ENCODE peak calls at places on chromosomes 3 and 15, in six cellular contexts. Y is astrocyte of the spinal cord, J is HFF-Myc, T is choroid plexus epithelial cell, D is adrenal gland, V is brain microvascular endothelial cell. P is an unnamed sample.

GRCh38 chr3:133662256-133662773 is 574 bp upstream of the TOPBP1 start:
- DNase-seq in V (peak; percentile 28), D (no peak), J (no peak), Y (peak; percentile 21), T (peak; percentile 47), P (no peak)

GRCh38 chr3:161671141-161671540 is 174.5 kb downstream of the OTOL1 start:
- DNase-seq in V (no peak), J (no peak), D (no peak), T (no peak), Y (no peak), P (no peak)

GRCh38 chr3:43766672-43767465 is 76.1 kb downstream of the ABHD5 start:
- DNase-seq in J (no peak), D (no peak), T (peak; percentile 46), Y (peak; percentile 76), V (peak; percentile 34), P (no peak)

GRCh38 chr3:60316121-60316783 is 935.0 kb downstream of the FHIT start:
- DNase-seq in Y (peak; percentile 59), T (peak; percentile 61), V (no peak), D (no peak), J (no peak), P (no peak)

GRCh38 chr15:57472861-57473260 is 96.6 kb downstream of the CGNL1 start:
- DNase-seq in D (no peak), T (no peak), V (no peak), Y (no peak), J (no peak), P (no peak)

GRCh38 chr3:183306798-183307671 is 54.0 kb downstream of the B3GNT5 start:
- DNase-seq in Y (peak; percentile 85), V (peak; percentile 79), T (peak; percentile 77), D (peak; percentile 88), J (no peak), P (peak; percentile 36)

GRCh38 chr15:84684092-84684491 is 26.1 kb upstream of the NMB start:
- DNase-seq in T (peak; percentile 86), J (no peak), D (peak; percentile 36), V (peak; percentile 93), Y (peak; percentile 49), P (no peak)

GRCh38 chr3:94686208-94686607 is 623.3 kb downstream of the NSUN3 start:
- DNase-seq in J (no peak), D (no peak), T (no peak), Y (no peak), V (no peak), P (no peak)

GRCh38 chr3:183013857-183014256 is 33.5 kb upstream of the DCUN1D1 start:
- DNase-seq in D (no peak), V (no peak), T (no peak), Y (no peak), J (no peak), P (no peak)

GRCh38 chr3:117165611-117166051 is 456.1 kb downstream of the TUSC7 start:
- DNase-seq in D (no peak), V (no peak), J (no peak), Y (no peak), T (no peak), P (peak; percentile 57)

GRCh38 chr3:196996454-196997265 is 28.0 kb upstream of the PIGZ start:
- DNase-seq in V (no peak), D (no peak), J (no peak), Y (no peak), T (no peak), P (no peak)

GRCh38 chr15:33994005-33994615 is 25.8 kb downstream of the CHRM5 start:
- DNase-seq in J (no peak), D (no peak), V (peak; percentile 54), Y (peak; percentile 44), T (peak; percentile 79), P (peak; percentile 27)

GRCh38 chr15:20340931-20341661 is 200.5 kb downstream of the GOLGA6L6 start:
- DNase-seq in T (no peak), V (peak; percentile 36), D (peak; percentile 46), J (no peak), Y (peak; percentile 34), P (no peak)

GRCh38 chr3:3881050-3881449 is 81.8 kb downstream of the LRRN1 start:
- DNase-seq in V (no peak), J (no peak), Y (no peak), T (no peak), D (no peak), P (no peak)

GRCh38 chr15:78640840-78641733 is at the start of gene CHRNB4:
- DNase-seq in J (no peak), T (peak; percentile 35), V (no peak), Y (no peak), D (peak; percentile 48), P (no peak)

GRCh38 chr15:77784361-77785292 is 151.9 kb upstream of the LINGO1 start:
- DNase-seq in D (no peak), Y (no peak), V (peak; percentile 4), J (no peak), T (peak; percentile 19), P (no peak)

GRCh38 chr3:12194209-12194608 is 35.5 kb upstream of the TIMP4 start:
- DNase-seq in T (peak; percentile 94), Y (peak; percentile 93), J (peak; percentile 89), V (peak; percentile 48), D (no peak), P (peak; percentile 34)

DNA sequence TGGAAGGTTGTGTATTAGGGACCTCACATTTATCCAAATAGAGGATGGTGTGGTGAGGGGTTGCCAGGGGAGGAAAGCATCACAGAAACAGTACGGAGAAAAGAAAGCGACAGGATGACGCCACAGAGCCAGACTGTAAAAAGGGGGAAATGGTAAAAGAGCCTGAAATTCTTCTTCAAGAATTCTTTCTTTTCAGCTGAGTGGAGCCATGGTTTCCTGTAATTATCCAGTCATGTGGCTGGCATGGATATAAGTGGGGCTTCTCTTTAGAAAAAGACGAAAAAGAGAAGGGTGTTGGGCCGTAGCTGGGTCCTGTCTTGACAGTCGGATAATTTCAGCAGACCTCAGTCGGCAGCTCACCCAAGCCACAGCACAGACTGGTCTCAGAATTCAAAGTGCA is 24.5 kb upstream of the PSMD6 start:
- DNase-seq in J (no peak), Y (peak; percentile 39), D (no peak), V (no peak), T (no peak), P (peak; percentile 44)
- H3K4me3 ChIP-seq in J (no peak overlapping the region), Y (no peak overlapping the region), D (no peak overlapping the region), V (no peak overlapping the region), T (no peak overlapping the region), P (no peak overlapping the region)

GRCh38 chr15:44545934-44546802 is 9.2 kb downstream of the EIF3J start:
- DNase-seq in Y (peak; percentile 32), D (peak; percentile 41), T (peak; percentile 53), V (peak; percentile 29), J (no peak), P (no peak)

GRCh38 chr15:44536962-44537727 is at the start of gene EIF3J:
- DNase-seq in Y (peak; percentile 98), V (peak; percentile 94), T (peak; percentile 98), J (peak; percentile 86), D (peak; percentile 96), P (peak; percentile 96)

GRCh38 chr15:44536298-44536961 is 517 bp upstream of the EIF3J start:
- DNase-seq in T (peak; percentile 72), Y (no peak), V (no peak), J (peak; percentile 62), D (peak; percentile 88), P (peak; percentile 97)

GRCh38 chr15:44537728-44538240 is 837 bp downstream of the EIF3J start:
- DNase-seq in Y (peak; percentile 54), D (no peak), T (peak; percentile 47), J (no peak), V (peak; percentile 25), P (no peak)

GRCh38 chr15:44541282-44541958 is 4.5 kb downstream of the EIF3J start:
- DNase-seq in Y (peak; percentile 84), T (peak; percentile 94), J (no peak), D (no peak), V (peak; percentile 71), P (peak; percentile 79)
- H3K4me3 ChIP-seq in Y (no peak overlapping the region), T (no peak overlapping the region), J (peak overlapping the region; percentile 0), D (no peak overlapping the region), V (no peak overlapping the region), P (no peak overlapping the region)

GRCh38 chr3:141797819-141798405 is 34.7 kb downstream of the GRK7 start:
- DNase-seq in T (no peak), J (no peak), Y (no peak), D (peak; percentile 29), V (no peak), P (no peak)

GRCh38 chr3:141795719-141796435 is 32.7 kb downstream of the GRK7 start:
- DNase-seq in V (no peak), Y (peak; percentile 18), J (no peak), D (no peak), T (no peak), P (no peak)

GRCh38 chr3:141796436-141797166 is 33.4 kb downstream of the GRK7 start:
- DNase-seq in D (no peak), V (no peak), J (no peak), T (peak; percentile 83), Y (peak; percentile 73), P (no peak)

GRCh38 chr3:141798455-141798854 is 35.2 kb downstream of the GRK7 start:
- DNase-seq in D (peak; percentile 24), J (no peak), V (no peak), T (peak; percentile 70), Y (peak; percentile 23), P (no peak)

DNA sequence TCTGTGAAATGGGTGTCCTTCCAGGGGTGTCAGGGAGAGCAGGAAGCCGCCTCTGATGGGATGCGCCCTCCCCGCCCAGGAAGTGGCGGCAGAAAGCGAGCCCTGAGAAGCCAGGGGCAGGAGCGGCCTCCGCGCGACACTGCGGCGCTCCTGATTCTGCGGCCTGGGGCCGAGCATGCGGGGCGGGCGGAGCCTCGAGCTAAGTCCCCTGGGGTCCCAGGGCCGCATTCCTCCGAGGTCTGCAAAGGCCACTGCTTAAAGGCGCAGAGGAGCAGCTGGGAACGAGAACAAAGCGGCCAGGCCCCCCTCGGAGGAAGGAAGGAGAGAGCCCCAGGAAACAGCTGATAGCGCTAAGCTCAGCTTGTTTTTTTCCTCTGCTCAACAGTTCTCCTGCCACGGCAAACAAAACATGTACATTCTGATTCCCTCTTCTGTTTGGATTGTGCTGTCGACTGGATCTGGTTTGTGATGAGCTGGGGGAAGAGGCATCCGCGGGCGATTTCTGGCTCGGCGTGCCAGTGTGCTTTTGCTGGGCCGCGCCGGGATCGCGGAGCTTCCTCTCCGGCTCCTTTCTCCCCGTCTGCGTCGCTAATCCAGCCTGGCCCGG is 34.1 kb downstream of the GRK7 start:
- DNase-seq in T (peak; percentile 81), V (peak; percentile 25), Y (peak; percentile 71), J (no peak), D (peak; percentile 40), P (no peak)
- H3K4me3 ChIP-seq in T (peak overlapping the region; percentile 48), V (peak overlapping the region; percentile 44), Y (peak overlapping the region; percentile 6), J (no peak overlapping the region), D (no peak overlapping the region), P (no peak overlapping the region)

GRCh38 chr15:35698331-35698730 is 152.4 kb upstream of the DPH6 start:
- DNase-seq in J (no peak), V (no peak), Y (no peak), T (peak; percentile 50), D (no peak), P (no peak)
- H3K4me3 ChIP-seq in J (no peak overlapping the region), V (no peak overlapping the region), Y (no peak overlapping the region), T (no peak overlapping the region), D (no peak overlapping the region), P (no peak overlapping the region)

GRCh38 chr15:96337354-96337990 is 7.0 kb downstream of the NR2F2 start:
- DNase-seq in J (no peak), V (peak; percentile 0), T (peak; percentile 13), Y (peak; percentile 33), D (peak; percentile 15), P (peak; percentile 77)
- H3K4me3 ChIP-seq in J (peak overlapping the region; percentile 95), V (peak overlapping the region; percentile 79), T (peak overlapping the region; percentile 94), Y (peak overlapping the region; percentile 99), D (no peak overlapping the region), P (peak overlapping the region; percentile 52)

P was measured in SJSA1.